ENCODE peak calls at places on chromosomes 6 and 20, in four cellular contexts. U is WTC11, T is GM12878, J is K562. O is an unnamed sample.

GRCh38 chr6:120378582-120379220 is 955.6 kb downstream of the TBC1D32 start:
- DNase-seq in T (no peak), U (no peak), J (peak), O (peak)

GRCh38 chr6:27605401-27606342 is 132.8 kb upstream of the ZNF184 start:
- DNase-seq in J (peak), T (no peak), U (peak), O (peak)

GRCh38 chr6:112310439-112311154 is 36.5 kb upstream of the RFPL4B start:
- DNase-seq in T (no peak), U (no peak), J (no peak), O (no peak)

GRCh38 chr20:33169176-33169794 is 1.3 kb downstream of the BPIFA2 start:
- DNase-seq in J (peak), T (no peak), U (peak), O (peak)

GRCh38 chr20:7029005-7029404 is 261.5 kb downstream of the BMP2 start:
- DNase-seq in U (no peak), J (no peak), T (no peak), O (no peak)

GRCh38 chr20:64110411-64111068 is 3.2 kb upstream of the NPBWR2 start:
- DNase-seq in U (peak), T (no peak), J (no peak), O (no peak)

GRCh38 chr6:139531148-139531547 is 156.7 kb upstream of the CITED2 start:
- DNase-seq in U (no peak), T (no peak), J (peak), O (no peak)

GRCh38 chr20:33859751-33860150 is 48.6 kb downstream of the CHMP4B start:
- DNase-seq in J (no peak), U (no peak), T (no peak), O (no peak)

GRCh38 chr20:58008413-58008812 is 220.0 kb downstream of the ANKRD60 start:
- DNase-seq in T (no peak), U (no peak), J (no peak), O (no peak)

GRCh38 chr6:40299666-40300065 is 287.5 kb downstream of the LRFN2 start:
- DNase-seq in T (no peak), U (no peak), J (no peak), O (no peak)

GRCh38 chr20:17699931-17700351 is at the start of gene BANF2:
- DNase-seq in J (no peak), U (no peak), T (no peak), O (no peak)

GRCh38 chr6:867378-867777 is 174.4 kb upstream of the EXOC2 start:
- DNase-seq in T (no peak), U (no peak), J (no peak), O (no peak)

GRCh38 chr6:136326038-136326561 is 36.5 kb upstream of the BCLAF1 start:
- DNase-seq in T (no peak), U (no peak), J (no peak), O (peak)

GRCh38 chr6:95693108-95693507 is 115.8 kb downstream of the MANEA start:
- DNase-seq in J (no peak), U (no peak), T (no peak), O (peak)

GRCh38 chr20:32201296-32201976 is 6.1 kb downstream of the PLAGL2 start:
- DNase-seq in T (no peak), U (no peak), J (no peak), O (no peak)

GRCh38 chr6:136225496-136225895 is 24.6 kb downstream of the MTFR2 start:
- DNase-seq in T (no peak), J (no peak), U (no peak), O (no peak)

GRCh38 chr20:41180599-41181333 is 43.4 kb downstream of the PLCG1 start:
- DNase-seq in J (no peak), U (peak), T (no peak), O (peak)

GRCh38 chr20:41179961-41180360 is 42.6 kb downstream of the PLCG1 start:
- DNase-seq in U (peak), J (no peak), T (no peak), O (no peak)

GRCh38 chr20:41178495-41178894 is 41.2 kb downstream of the PLCG1 start:
- DNase-seq in T (no peak), U (no peak), J (no peak), O (no peak)

GRCh38 chr20:41177636-41178035 is 40.3 kb downstream of the PLCG1 start:
- DNase-seq in T (no peak), U (peak), J (no peak), O (no peak)

DNA sequence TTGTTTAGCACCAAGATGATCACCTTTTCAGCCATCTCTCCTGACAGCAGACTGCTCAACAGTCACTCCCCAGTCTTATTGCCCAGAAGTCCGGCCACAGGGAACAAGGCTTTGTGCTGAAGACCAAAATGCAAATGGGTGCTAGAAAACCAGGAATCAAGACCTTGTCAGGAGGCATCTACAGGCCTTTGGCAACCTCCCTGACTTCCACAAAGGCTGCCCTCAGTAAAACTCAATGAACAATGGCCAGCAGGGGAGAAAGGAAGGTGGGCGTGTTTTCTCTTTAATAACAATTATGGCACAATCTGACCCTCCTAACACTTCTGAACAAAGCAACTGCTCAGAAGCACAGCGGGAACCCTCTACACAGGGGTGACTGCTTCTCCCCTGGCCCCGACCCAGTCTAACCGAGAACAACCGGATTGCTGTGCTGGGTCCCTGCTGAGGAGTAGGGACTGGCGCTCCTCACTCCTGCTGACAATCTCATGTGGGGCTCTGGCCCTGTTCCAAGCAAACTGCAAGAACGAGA is 41.6 kb downstream of the PLCG1 start:
- DNase-seq in U (peak), T (no peak), J (no peak), O (no peak)
- TF ChIP-seq ETV6 in U (no peak), T (no peak), J (no peak), O (no peak)

DNA sequence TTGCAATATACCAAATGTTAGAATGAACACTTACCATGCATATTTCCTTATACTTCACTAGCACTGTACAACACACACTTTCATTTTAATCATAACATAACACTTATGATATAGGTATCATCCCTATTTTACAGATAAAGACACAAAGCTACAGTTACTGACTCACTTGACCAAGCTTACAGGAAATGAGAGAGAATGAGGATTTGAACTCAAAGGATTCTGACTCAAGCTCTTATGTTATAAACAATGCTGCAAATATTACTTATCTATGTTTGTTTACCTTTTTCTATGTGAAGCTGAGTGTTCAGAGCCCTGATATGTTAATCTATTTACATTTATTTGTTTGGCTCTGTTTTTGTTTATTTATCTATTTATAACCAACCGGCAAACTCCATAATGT is 245.4 kb downstream of the PTPRK start:
- DNase-seq in J (no peak), T (no peak), U (no peak), O (no peak)
- TF ChIP-seq NR2C2 in J (no peak), T (no peak), U (no peak), O (no peak)

DNA sequence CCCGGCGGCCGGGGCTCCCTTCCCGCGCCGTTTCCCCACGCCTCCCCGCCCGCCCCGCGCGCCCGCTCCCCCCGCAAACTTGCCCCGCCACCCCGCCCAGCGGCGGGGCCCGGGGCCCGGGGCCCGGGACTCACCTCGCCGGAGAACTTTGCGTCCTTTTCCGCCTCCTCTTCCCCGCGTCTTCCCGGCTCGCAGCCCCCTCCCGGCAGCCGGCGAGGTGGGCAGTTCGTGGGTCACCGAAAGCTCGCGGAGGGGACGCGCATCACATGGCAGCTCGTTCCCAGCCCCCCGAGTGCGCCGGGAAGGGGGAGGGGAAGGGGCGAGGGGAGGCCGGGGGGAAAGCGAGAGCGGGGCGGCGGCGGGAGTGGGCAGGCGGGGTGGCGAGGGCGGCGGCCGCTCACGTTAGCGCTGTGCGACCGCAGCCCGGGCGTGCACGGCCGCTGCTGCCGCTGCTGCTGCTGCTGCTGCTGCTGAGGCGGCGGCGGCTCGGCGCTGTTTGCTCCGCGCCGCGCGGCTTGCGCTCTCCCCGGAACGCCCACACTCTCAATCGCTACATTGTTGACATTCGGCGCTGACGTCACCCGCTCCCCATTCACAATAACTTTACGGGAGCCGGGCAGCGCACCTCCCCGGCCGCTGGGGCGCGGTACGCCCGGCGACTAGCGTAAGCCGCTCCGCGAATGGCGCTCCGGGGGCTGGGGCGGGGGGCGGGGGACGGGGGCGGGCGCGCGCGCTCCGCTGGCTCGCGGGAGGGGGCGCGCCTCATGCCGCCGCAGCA is at the start of gene BACH2:
- DNase-seq in J (peak), U (peak), T (no peak), O (peak)
- TF ChIP-seq ETV6 in J (no peak), U (no peak), T (no peak), O (no peak)

DNA sequence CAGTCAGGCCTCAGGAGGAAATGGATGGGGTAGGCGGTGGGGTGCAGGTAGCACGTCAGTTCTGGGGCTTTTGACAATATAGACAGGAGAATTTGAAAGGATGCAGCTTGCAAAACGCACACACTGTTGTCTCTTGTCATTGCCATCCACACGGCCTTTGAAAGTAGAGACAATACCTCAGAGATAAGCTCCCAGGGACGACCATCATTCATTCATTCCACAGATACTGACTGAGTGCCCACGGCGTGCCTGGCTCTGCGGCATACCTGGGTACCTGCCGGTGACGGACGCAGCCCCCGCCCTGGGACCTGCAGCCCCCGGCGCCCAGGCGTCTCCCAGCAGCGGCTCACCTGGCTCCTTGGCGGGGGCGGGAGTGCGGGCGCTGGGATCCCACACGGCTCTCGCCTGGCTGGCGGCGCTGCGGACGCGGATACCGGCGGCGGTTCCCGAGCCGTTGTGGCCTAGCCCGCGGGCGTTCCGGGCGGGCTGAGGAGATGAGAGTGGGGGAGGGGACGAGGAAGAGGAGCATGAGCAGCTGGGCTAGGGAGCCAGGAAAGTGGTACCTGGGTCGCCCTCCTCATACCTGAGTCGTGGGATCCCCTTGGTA is at the start of gene SLC26A8:
- DNase-seq in U (peak), J (no peak), T (no peak), O (no peak)
- TF ChIP-seq NR2C2 in U (no peak), J (no peak), T (no peak), O (no peak)

GRCh38 chr20:54668271-54669053 is 193.1 kb downstream of the DOK5 start:
- DNase-seq in U (peak), J (peak), T (no peak), O (peak)

GRCh38 chr20:54669054-54669390 is 193.6 kb downstream of the DOK5 start:
- DNase-seq in T (no peak), J (no peak), U (no peak), O (no peak)

GRCh38 chr20:54662064-54662463 is 186.7 kb downstream of the DOK5 start:
- DNase-seq in U (no peak), T (no peak), J (no peak), O (no peak)

GRCh38 chr20:54665812-54666211 is 190.4 kb downstream of the DOK5 start:
- DNase-seq in T (no peak), U (no peak), J (no peak), O (no peak)
- TF ChIP-seq ETV6 in T (no peak), U (no peak), J (no peak), O (no peak)

GRCh38 chr6:125789576-125790402 is 971 bp upstream of the NCOA7 start:
- DNase-seq in U (peak), T (no peak), J (peak), O (peak)

GRCh38 chr6:125791820-125792165 is 1.0 kb downstream of the NCOA7 start:
- DNase-seq in T (no peak), U (no peak), J (no peak), O (no peak)

GRCh38 chr6:125789167-125789566 is 1.6 kb upstream of the NCOA7 start:
- DNase-seq in J (peak), U (no peak), T (no peak), O (no peak)

GRCh38 chr6:125791151-125791819 is 525 bp downstream of the NCOA7 start:
- DNase-seq in J (peak), U (no peak), T (no peak), O (peak)

GRCh38 chr6:125790403-125791150 is at the start of gene NCOA7:
- DNase-seq in U (peak), J (peak), T (no peak), O (peak)
- TF ChIP-seq NR2C2 in U (no peak), J (peak), T (no peak), O (no peak)

GRCh38 chr6:45920819-45921511 is 94.7 kb downstream of the CLIC5 start:
- DNase-seq in J (no peak), T (peak), U (no peak), O (no peak)
- TF ChIP-seq ETV6 in J (no peak), T (peak), U (no peak), O (no peak)

DNA sequence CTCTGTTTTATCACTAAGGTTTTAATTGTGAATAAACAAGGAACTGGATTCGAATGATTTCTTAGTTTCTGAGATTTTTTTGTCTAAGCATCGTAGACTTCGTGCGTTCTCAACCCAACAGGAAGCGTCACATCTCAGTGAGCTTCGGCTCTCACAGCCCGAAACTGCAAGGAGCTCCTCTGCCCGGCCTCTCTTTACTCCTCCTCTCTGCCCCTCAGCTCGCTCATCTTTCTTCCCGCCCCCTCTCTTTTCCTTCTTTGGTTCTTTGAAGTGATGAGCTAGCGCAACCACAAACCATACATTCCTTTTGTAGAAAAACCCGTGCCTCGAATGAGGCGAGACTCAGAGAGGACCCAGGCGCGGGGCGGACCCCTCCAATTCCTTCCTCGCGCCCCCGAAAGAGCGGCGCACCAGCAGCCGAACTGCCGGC is 480 bp upstream of the NT5E start:
- DNase-seq in J (no peak), U (no peak), T (peak), O (no peak)
- TF ChIP-seq NR2C2 in J (no peak), U (no peak), T (no peak), O (no peak)

DNA sequence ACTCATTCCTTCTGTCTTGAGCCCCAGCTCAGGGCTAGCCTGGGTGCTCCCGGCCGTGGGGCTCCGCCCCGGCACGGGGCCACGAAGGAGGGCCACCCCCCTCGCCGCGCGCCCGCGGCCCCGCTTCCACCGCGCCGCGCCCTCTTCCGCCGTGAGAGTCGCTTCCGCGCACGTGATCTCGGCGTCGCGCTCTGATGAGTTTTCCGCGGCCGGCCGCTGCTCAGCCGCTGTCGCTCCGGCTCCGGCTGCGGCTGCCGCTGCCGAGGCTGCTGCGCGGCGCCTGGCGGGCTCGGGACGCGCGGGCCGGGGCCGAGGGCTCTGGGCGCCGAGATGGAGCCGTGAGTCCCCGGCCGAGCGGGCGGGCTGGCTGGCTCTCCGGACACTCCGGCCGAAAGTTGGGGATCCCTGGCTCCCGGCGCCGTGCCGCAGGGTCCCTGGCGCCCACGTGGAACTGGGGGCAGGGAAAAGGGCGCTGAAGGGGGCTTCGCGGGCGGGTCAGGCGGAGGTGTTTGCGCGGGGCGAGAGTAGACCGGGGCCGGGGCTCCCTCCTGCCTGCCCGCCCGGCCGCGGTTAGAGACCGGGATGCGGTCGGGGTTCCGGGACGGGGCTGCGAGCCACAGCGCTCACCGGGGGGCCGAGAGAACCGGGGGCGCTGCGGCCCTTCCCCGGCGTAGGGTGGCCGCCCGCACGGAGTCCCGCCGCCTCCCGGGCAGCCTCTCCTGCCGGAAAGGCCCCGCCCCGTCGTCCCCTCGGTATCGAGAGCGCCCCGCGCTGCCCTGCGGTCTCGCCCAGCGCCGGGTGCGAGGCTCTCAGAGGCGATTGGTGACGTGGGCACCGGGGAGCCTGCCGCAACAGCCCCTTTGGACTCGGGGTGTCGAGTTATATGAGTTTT is at the start of gene TMEM181:
- DNase-seq in J (peak), U (peak), T (peak), O (peak)
- TF ChIP-seq ETV6 in J (no peak), U (peak), T (peak), O (no peak)

O was measured in HepG2.